ENCODE peak calls at places on chromosomes 2 and 18, in ten cellular contexts. L is tibial artery; B is iris pigment epithelial cell; Y is DMS79; O is left cardiac atrium; C is globus pallidus; R is NCI-H82; F is RPMI8226; M is NAMALWA; W is CD4-positive, alpha-beta T cell. Q is an unnamed sample.

GRCh38 chr2:72326759-72327158 is 179.1 kb upstream of the CYP26B1 start:
- DNase-seq in Y (no peak), L (no peak), W (no peak), C (no peak), F (no peak), O (no peak), M (no peak), B (peak; percentile 59), R (no peak), Q (no peak)

GRCh38 chr18:59881728-59882685 is 17.8 kb upstream of the PMAIP1 start:
- DNase-seq in L (no peak), R (no peak), F (no peak), C (peak; percentile 30), O (no peak), Y (no peak), M (peak; percentile 37), B (peak; percentile 78), W (no peak), Q (no peak)

GRCh38 chr2:215269397-215270117 is 42.3 kb upstream of the ATIC start:
- DNase-seq in F (peak; percentile 58), Y (no peak), B (peak; percentile 78), R (peak; percentile 83), L (peak; percentile 46), W (peak; percentile 44), M (peak; percentile 82), O (peak; percentile 63), C (peak; percentile 83), Q (no peak)

GRCh38 chr18:70523035-70523797 is 234.4 kb downstream of the SOCS6 start:
- DNase-seq in M (no peak), R (no peak), F (no peak), O (no peak), W (no peak), B (no peak), C (no peak), L (no peak), Y (peak; percentile 17), Q (no peak)

GRCh38 chr2:238865015-238865719 is 17.3 kb downstream of the TWIST2 start:
- DNase-seq in M (no peak), R (no peak), C (no peak), F (no peak), L (no peak), O (no peak), B (no peak), W (no peak), Y (no peak), Q (no peak)

GRCh38 chr2:188582206-188582605 is 290.5 kb downstream of the GULP1 start:
- DNase-seq in Y (no peak), W (no peak), C (no peak), O (no peak), F (no peak), B (peak; percentile 25), R (no peak), L (no peak), M (no peak), Q (no peak)

GRCh38 chr2:111175615-111176014 is 54.9 kb downstream of the BCL2L11 start:
- DNase-seq in C (no peak), R (no peak), O (no peak), F (no peak), Y (no peak), W (no peak), M (no peak), B (no peak), L (no peak), Q (no peak)

GRCh38 chr2:33430856-33431255 is 45.6 kb upstream of the RASGRP3 start:
- DNase-seq in Y (no peak), R (no peak), W (no peak), M (no peak), O (no peak), C (no peak), L (no peak), F (no peak), B (no peak), Q (no peak)

GRCh38 chr2:147076634-147077033 is 768.2 kb upstream of the ACVR2A start:
- DNase-seq in B (peak; percentile 67), O (no peak), W (no peak), R (no peak), L (no peak), Y (no peak), F (no peak), M (no peak), C (no peak), Q (no peak)

GRCh38 chr2:31233216-31233615 is 736 bp upstream of the EHD3 start:
- DNase-seq in W (no peak), Y (no peak), L (no peak), B (no peak), R (peak; percentile 38), C (no peak), O (no peak), F (no peak), M (no peak), Q (no peak)

GRCh38 chr2:20471148-20471547 is 24.3 kb downstream of the RHOB start:
- DNase-seq in O (no peak), B (no peak), R (peak; percentile 29), L (no peak), M (no peak), C (no peak), W (no peak), Y (no peak), F (no peak), Q (no peak)

GRCh38 chr2:35929551-35929950 is 426.0 kb upstream of the CRIM1 start:
- DNase-seq in C (no peak), B (no peak), Y (no peak), R (no peak), O (no peak), M (no peak), F (no peak), L (no peak), W (no peak), Q (no peak)